ENCODE peak calls at places on chromosome 11, in eight cellular contexts. N, E, W, H, P, I, X and J are unnamed samples.

GRCh38 chr11:1564535-1565172 is 7.4 kb downstream of the DUSP8 start:
- DNase-seq in I (no peak), P (peak), X (peak), N (no peak), E (peak), W (peak), H (peak), J (peak)

GRCh38 chr11:93604276-93604675 is 57.2 kb upstream of the CEP295 start:
- DNase-seq in X (no peak), E (no peak), H (no peak), P (no peak), N (no peak), W (no peak), I (no peak), J (no peak)

GRCh38 chr11:22169833-22170232 is 23.1 kb upstream of the ANO5 start:
- DNase-seq in H (no peak), I (no peak), P (no peak), W (no peak), E (no peak), X (peak), N (no peak), J (peak)

GRCh38 chr11:65891180-65892136 is 985 bp downstream of the CCDC85B start:
- DNase-seq in E (peak), N (no peak), X (no peak), I (no peak), P (no peak), W (peak), H (no peak), J (no peak)

GRCh38 chr11:124075841-124076571 is 34.9 kb upstream of the OR10G7 start:
- DNase-seq in W (peak), P (no peak), X (no peak), H (peak), I (no peak), E (no peak), N (no peak), J (no peak)

GRCh38 chr11:290621-291231 is 1.8 kb downstream of the PGGHG start:
- DNase-seq in E (peak), X (no peak), H (no peak), I (no peak), N (no peak), P (no peak), W (no peak), J (no peak)

GRCh38 chr11:105673089-105673488 is 63.2 kb downstream of the GRIA4 start:
- DNase-seq in I (no peak), X (peak), E (no peak), H (no peak), W (no peak), P (peak), N (no peak), J (peak)

GRCh38 chr11:76523147-76523546 is 78.3 kb downstream of the EMSY start:
- DNase-seq in H (no peak), I (no peak), E (no peak), P (peak), N (no peak), W (no peak), X (no peak), J (no peak)

GRCh38 chr11:70079691-70080090 is 1.6 kb downstream of the ANO1 start:
- DNase-seq in P (no peak), W (no peak), X (no peak), H (no peak), I (no peak), N (no peak), E (no peak), J (no peak)

GRCh38 chr11:44741976-44742375 is 15.2 kb downstream of the TSPAN18 start:
- DNase-seq in W (no peak), P (no peak), I (no peak), N (no peak), X (no peak), H (no peak), E (peak), J (no peak)

GRCh38 chr11:44743326-44743725 is 16.6 kb downstream of the TSPAN18 start:
- DNase-seq in H (no peak), X (no peak), W (no peak), P (no peak), N (no peak), I (no peak), E (no peak), J (no peak)

GRCh38 chr11:44738791-44739190 is 12.0 kb downstream of the TSPAN18 start:
- DNase-seq in P (no peak), I (no peak), H (no peak), X (no peak), E (peak), N (no peak), W (no peak), J (no peak)

GRCh38 chr11:44742470-44742869 is 15.7 kb downstream of the TSPAN18 start:
- DNase-seq in H (no peak), I (no peak), W (no peak), N (no peak), E (peak), P (no peak), X (no peak), J (no peak)

GRCh38 chr11:44740967-44741366 is 14.2 kb downstream of the TSPAN18 start:
- DNase-seq in P (no peak), W (no peak), X (no peak), H (no peak), I (no peak), E (peak), N (no peak), J (no peak)
- H3K4me3 ChIP-seq in P (no peak), W (no peak), X (no peak), H (no peak), I (no peak), E (no peak), N (no peak), J (no peak)

GRCh38 chr11:64124147-64124546 is 41.8 kb downstream of the MACROD1 start:
- DNase-seq in H (no peak), N (no peak), P (no peak), X (no peak), E (no peak), I (no peak), W (peak), J (no peak)
- TF ChIP-seq CTCF in H (no peak), N (no peak), P (no peak), X (no peak), E (no peak), I (no peak), W (no peak), J (no peak)

GRCh38 chr11:64339319-64339718 is 685 bp upstream of the CCDC88B start:
- DNase-seq in P (no peak), I (no peak), W (no peak), X (no peak), H (no peak), N (no peak), E (no peak), J (no peak)
- H3K4me3 ChIP-seq in P (no peak), I (no peak), W (no peak), X (no peak), H (no peak), N (no peak), E (no peak), J (no peak)

GRCh38 chr11:15109602-15110001 is 5.1 kb upstream of the INSC start:
- DNase-seq in H (no peak), I (no peak), E (no peak), W (no peak), N (no peak), X (no peak), P (no peak), J (no peak)

GRCh38 chr11:15107730-15108515 is 6.8 kb upstream of the INSC start:
- DNase-seq in N (no peak), I (no peak), P (no peak), W (no peak), H (no peak), X (peak), E (no peak), J (no peak)

GRCh38 chr11:15108592-15109130 is 6.1 kb upstream of the INSC start:
- DNase-seq in X (no peak), P (no peak), N (no peak), E (no peak), I (no peak), W (no peak), H (no peak), J (no peak)

GRCh38 chr11:15104166-15104565 is 10.6 kb upstream of the INSC start:
- DNase-seq in X (peak), H (no peak), W (no peak), I (no peak), E (no peak), P (no peak), N (no peak), J (peak)

DNA sequence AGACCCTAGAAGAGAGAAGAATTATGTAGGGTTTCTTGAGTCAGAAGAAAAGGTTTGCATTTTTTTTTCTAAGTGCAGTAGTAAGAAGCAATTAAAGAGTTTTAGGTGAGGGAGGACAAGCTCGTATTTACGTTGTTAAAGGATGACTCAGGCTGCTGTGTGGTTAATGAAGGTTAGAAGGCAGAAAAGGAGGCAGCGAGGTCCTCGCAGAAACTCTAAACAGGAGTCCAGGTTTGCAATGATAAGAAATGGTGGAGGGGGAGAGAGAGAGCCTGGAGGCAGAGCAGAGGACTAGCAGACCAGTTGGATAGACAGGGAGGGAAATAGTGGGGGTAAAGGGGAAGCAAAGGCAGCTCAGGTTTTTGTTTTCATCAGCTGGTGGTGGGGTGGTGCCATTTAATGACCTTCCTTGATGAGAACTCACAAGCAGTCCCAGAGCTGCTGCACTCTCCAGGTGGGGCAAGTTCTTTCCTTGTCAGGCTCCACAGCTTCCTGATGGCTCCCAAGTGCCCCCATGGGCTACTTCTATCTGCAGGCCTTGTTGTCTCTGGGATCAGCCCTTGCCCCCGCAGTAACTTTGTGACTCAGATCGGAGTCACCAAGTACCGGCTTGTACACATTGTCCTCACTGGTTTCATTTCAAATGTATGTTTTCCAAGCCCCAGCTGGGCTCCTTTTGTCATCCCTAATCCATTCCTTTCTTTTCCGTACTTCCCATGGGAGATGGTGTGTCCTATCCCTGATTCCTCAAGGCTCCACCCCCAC is 8.3 kb upstream of the INSC start:
- DNase-seq in N (no peak), H (no peak), W (no peak), E (no peak), I (no peak), P (peak), X (peak), J (peak)
- TF ChIP-seq CTCF in N (no peak), H (no peak), W (no peak), E (no peak), I (no peak), P (no peak), X (no peak), J (no peak)

DNA sequence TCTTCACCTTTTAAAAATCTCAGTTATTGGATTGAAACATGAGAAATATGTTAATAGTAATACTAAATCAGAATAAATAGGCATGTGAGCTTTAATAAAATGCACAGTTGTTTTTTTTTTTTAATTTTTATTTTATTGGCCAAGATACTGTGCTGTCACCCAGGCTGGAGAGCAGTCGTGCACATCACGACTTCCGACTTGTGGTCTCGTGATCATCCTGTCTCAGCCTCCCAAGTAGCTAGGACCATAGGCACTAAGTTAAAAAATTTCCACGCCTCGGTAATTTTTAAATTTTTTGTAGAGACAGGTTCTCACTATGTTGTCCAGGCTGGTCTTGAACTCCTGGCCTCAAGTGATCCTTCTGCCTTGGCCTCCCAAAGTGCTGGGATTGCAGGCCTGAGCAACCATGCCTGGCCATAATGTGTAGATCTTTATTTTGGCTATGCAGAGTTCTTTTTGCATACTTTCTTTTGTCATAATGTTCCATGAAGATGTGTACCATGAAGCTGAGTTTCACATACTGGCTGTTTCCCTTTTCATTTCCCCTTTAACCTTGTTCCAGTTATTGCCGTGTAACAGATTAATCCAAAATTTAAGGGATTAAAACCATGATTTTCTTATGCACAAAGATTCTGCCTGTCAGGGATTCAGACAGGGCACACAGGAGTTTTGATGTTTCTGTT is 16.0 kb downstream of the CAPRIN1 start:
- DNase-seq in H (no peak), N (no peak), X (no peak), I (no peak), W (no peak), P (no peak), E (no peak), J (no peak)
- H3K4me3 ChIP-seq in H (no peak), N (no peak), X (no peak), I (no peak), W (no peak), P (no peak), E (no peak), J (no peak)

DNA sequence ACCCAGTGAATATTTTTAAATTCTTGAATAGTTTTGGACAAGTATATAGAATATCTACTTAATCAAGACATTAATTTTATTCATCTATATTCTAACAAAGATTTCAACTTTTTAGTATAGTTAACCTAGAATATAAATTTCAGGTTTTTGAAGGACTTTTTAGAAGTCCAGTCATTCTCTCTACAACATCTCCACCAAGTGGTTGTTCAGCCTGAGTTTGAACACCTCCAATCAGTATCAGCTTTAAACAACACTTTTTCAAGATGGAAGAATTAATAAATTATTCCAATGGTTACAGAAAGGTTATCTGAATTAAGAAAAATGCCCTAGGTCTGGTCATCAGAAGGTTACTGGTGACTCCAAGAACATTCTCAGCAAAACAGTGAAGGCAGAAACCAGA is 31.8 kb downstream of the EIF3M start:
- DNase-seq in H (no peak), W (no peak), N (no peak), P (no peak), X (no peak), E (no peak), I (no peak), J (peak)
- TF ChIP-seq CTCF in H (no peak), W (peak), N (no peak), P (no peak), X (peak), E (no peak), I (no peak), J (peak)

DNA sequence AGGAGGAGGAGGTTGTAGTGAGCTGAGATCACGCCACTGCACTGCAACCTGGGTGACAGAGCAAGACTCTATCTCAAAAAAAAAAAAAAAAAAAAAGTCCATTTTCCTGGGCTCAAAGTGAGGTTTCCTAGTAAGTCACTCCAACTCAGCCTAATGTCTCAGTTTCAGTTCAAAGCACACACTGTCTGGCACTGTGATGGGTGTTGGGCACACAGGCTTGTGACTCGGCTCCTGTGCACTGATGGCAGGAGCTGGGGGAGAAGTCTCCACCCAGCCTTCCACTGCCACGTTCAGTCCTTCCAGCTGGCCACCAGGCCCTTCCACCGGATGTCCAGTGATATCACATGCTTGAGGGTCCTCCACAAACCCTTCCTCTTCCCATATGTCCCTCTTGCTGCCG is 186.0 kb downstream of the CEP164 start:
- DNase-seq in I (no peak), X (no peak), E (no peak), W (no peak), H (no peak), P (no peak), N (no peak), J (no peak)
- H3K4me3 ChIP-seq in I (no peak), X (no peak), E (no peak), W (no peak), H (no peak), P (no peak), N (no peak), J (no peak)

GRCh38 chr11:120622189-120622912 is 110.8 kb downstream of the GRIK4 start:
- DNase-seq in P (no peak), N (no peak), W (peak), I (no peak), H (no peak), E (no peak), X (no peak), J (no peak)
- TF ChIP-seq CTCF in P (peak), N (no peak), W (no peak), I (no peak), H (peak), E (no peak), X (no peak), J (peak)

GRCh38 chr11:46826310-46827044 is 19.6 kb downstream of the CKAP5 start:
- DNase-seq in P (peak), W (peak), N (peak), X (peak), H (peak), E (peak), I (peak), J (peak)
- H3K4me3 ChIP-seq in P (peak), W (peak), N (peak), X (peak), H (peak), E (peak), I (peak), J (peak)

GRCh38 chr11:96238563-96239166 is 104.3 kb downstream of the MAML2 start:
- DNase-seq in W (no peak), I (no peak), P (no peak), H (no peak), E (no peak), N (no peak), X (peak), J (peak)

GRCh38 chr11:96237759-96238158 is 105.2 kb downstream of the MAML2 start:
- DNase-seq in E (no peak), W (no peak), N (no peak), I (no peak), P (no peak), H (no peak), X (no peak), J (no peak)

GRCh38 chr11:96242191-96242845 is 100.7 kb downstream of the MAML2 start:
- DNase-seq in P (no peak), W (no peak), I (no peak), X (no peak), H (no peak), E (no peak), N (no peak), J (peak)

GRCh38 chr11:96242971-96243647 is 99.9 kb downstream of the MAML2 start:
- DNase-seq in E (peak), N (peak), H (peak), W (peak), X (peak), P (peak), I (peak), J (peak)

DNA sequence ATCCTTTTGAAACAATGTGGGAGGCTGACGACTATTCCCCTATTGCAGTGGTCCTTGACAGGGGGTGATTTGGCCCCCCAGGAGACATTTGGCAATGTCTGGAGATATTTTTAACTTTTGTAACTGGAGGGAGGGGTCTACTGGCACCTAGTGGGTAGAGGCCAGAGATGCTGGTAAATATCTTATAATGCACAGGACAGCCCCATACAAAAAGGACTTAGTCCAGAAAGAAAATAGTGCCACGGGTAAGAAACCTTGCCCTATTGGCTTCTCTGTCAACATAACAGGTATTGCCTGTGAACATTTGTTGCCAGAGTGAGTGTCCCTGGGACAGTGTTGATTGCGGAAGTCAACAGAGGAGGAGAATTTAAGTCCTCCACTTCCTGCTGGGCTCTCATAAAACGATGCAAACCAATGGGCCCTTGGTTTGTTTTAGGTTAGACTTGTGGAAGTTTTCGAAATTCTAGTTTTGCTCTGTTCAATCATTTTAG is 101.6 kb downstream of the MAML2 start:
- DNase-seq in X (no peak), H (no peak), I (no peak), W (no peak), N (no peak), E (no peak), P (no peak), J (no peak)
- TF ChIP-seq CTCF in X (peak), H (no peak), I (no peak), W (peak), N (no peak), E (no peak), P (peak), J (peak)